ENCODE peak calls at places on chromosomes 1 and 21, in four cellular contexts. C is WTC11, Q is AG09319, H is fibroblast of lung. G is an unnamed sample.

GRCh38 chr1:151006331-151007052 is at the start of gene MINDY1:
- DNase-seq in C (peak), Q (peak), H (peak), G (no peak)

GRCh38 chr1:24409535-24409934 is 4.0 kb downstream of the STPG1 start:
- DNase-seq in C (no peak), Q (no peak), H (peak), G (no peak)

GRCh38 chr21:16983425-16983824 is 529.4 kb upstream of the CXADR start:
- DNase-seq in C (no peak), Q (no peak), H (no peak), G (no peak)

GRCh38 chr1:244280859-244281258 is 170.8 kb downstream of the ADSS2 start:
- DNase-seq in C (no peak), Q (peak), H (peak), G (no peak)

GRCh38 chr1:163970699-163971098 is 588.3 kb upstream of the PBX1 start:
- DNase-seq in C (no peak), Q (no peak), H (no peak), G (no peak)

GRCh38 chr1:226967665-226968064 is 27.6 kb downstream of the COQ8A start:
- DNase-seq in C (no peak), Q (no peak), H (peak), G (no peak)

GRCh38 chr1:153973478-153973877 is 4.0 kb downstream of the JTB start:
- DNase-seq in C (no peak), Q (no peak), H (no peak), G (no peak)

GRCh38 chr1:31413405-31414005 is 492 bp downstream of the SERINC2 start:
- DNase-seq in C (peak), Q (no peak), H (peak), G (peak)

GRCh38 chr1:206441336-206441967 is 28.8 kb upstream of the IKBKE start:
- DNase-seq in C (no peak), Q (no peak), H (no peak), G (no peak)
- TF ChIP-seq CTCF in C (no peak), Q (no peak), H (no peak), G (no peak)

GRCh38 chr1:183673605-183674150 is 20.6 kb upstream of the APOBEC4 start:
- DNase-seq in C (no peak), Q (no peak), H (no peak), G (no peak)

GRCh38 chr1:183675381-183675780 is 22.3 kb upstream of the APOBEC4 start:
- DNase-seq in C (no peak), Q (no peak), H (no peak), G (no peak)

GRCh38 chr1:183675883-183676282 is 22.8 kb upstream of the APOBEC4 start:
- DNase-seq in C (no peak), Q (no peak), H (no peak), G (no peak)

GRCh38 chr1:183674339-183674738 is 21.2 kb upstream of the APOBEC4 start:
- DNase-seq in C (no peak), Q (peak), H (no peak), G (no peak)

DNA sequence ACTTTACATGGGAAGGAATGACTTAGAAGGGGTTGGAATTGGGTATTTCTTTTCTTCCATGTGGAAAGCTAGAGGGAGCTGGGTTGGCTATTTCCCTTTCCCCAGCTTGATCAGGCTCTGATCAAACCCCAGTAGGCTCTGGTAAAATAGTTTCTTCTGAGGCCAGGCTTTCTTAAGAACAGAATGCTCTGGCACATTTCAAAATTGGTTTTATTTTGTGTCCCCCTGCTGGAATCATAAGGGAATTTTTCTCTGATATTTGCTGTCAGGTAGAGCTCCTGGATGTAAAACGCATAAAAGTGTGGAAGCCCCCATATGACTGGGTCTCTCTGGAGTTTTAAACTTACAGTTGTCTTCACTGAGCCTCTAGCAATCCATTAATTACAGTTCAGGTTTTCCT is 17.1 kb upstream of the APOBEC4 start:
- DNase-seq in C (no peak), Q (no peak), H (no peak), G (no peak)
- TF ChIP-seq CTCF in C (no peak), Q (no peak), H (peak), G (peak)

GRCh38 chr1:115507256-115507589 is 134.5 kb upstream of the VANGL1 start:
- DNase-seq in C (peak), Q (peak), H (peak), G (no peak)
- TF ChIP-seq CTCF in C (no peak), Q (peak), H (peak), G (peak)

GRCh38 chr1:247531937-247532336 is 4.3 kb downstream of the OR2C3 start:
- DNase-seq in C (peak), Q (no peak), H (no peak), G (no peak)
- TF ChIP-seq CTCF in C (no peak), Q (no peak), H (no peak), G (peak)

GRCh38 chr1:1895456-1896333 is 4.8 kb upstream of the GNB1 start:
- DNase-seq in C (no peak), Q (no peak), H (no peak), G (no peak)

GRCh38 chr1:1899967-1900327 is 9.1 kb upstream of the GNB1 start:
- DNase-seq in C (no peak), Q (no peak), H (no peak), G (no peak)

GRCh38 chr1:1899266-1899966 is 8.5 kb upstream of the GNB1 start:
- DNase-seq in C (no peak), Q (no peak), H (no peak), G (no peak)

GRCh38 chr1:1900883-1901640 is 10.2 kb upstream of the GNB1 start:
- DNase-seq in C (no peak), Q (no peak), H (no peak), G (no peak)

DNA sequence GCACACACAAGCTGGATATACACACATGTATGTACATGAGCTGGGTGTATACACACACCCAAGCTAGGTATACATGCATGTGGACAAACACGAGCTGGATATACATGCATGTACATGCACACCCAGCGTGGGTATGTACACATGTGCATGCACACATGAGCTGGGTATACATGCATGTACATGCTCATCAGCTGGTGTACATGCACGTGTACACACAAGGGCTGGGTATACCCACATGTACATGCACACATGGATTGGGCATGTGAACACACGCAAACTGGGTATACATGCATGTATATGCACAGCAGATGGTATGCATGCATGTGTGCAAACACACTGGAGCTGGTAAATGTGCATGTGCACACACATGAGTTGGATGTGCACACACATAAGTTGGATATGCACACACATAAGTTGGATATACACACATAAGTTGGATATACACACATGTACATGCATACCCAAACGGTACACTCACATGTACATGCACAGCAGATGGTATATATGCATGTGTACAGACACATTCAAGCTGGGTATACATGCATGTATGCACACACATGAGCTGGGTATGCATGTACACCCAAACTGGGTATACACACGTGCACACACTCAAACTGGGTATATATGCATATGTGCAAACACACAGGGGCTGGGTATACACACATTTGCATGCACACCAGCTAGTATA is 7.5 kb upstream of the GNB1 start:
- DNase-seq in C (no peak), Q (no peak), H (no peak), G (no peak)
- TF ChIP-seq CTCF in C (no peak), Q (no peak), H (no peak), G (no peak)

DNA sequence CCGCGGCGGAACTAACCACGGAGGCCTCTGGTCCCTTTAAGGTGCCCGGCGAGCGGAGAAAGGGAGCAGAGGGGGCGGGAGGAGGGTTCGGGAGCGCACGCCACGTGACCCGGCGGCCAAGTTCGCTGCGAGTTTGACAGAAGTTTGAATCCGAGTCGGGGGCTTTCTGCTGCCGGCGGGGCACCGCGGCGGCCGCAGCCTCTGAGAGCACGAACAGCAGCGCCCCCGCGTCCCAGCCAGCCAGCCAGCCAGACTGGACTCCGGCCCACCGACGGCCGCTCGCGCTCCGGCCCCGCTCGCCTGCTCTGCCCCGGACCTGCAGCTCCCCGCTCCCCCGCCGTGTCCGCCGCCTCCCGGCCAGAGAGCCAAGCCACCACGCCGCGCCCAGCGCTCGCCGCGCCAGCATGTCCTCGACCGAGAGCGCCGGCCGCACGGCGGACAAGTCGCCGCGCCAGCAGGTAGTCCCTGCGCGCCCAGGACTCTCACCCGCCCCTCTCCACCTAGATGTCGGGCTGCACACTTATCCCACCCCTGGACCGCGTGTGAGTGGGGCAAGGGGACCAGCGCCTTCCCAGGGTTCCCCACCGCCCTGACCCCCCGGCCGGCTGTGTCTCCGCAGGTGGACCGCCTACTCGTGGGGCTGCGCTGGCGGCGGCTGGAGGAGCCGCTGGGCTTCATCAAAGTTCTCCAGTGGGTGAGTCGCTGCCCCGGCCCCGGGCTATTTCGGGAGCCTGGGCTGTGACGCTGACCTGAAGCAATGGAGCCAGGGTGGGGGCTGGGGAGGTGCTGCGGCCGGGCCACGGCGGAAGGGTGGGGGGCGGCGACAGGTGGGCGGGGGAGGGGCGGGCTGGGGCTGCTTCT is at the start of gene SYPL2:
- DNase-seq in C (peak), Q (no peak), H (peak), G (no peak)
- TF ChIP-seq CTCF in C (no peak), Q (no peak), H (no peak), G (no peak)

GRCh38 chr21:33199516-33200217 is 30.1 kb upstream of the IFNAR2 start:
- DNase-seq in C (peak), Q (peak), H (peak), G (no peak)
- TF ChIP-seq CTCF in C (peak), Q (peak), H (peak), G (peak)

DNA sequence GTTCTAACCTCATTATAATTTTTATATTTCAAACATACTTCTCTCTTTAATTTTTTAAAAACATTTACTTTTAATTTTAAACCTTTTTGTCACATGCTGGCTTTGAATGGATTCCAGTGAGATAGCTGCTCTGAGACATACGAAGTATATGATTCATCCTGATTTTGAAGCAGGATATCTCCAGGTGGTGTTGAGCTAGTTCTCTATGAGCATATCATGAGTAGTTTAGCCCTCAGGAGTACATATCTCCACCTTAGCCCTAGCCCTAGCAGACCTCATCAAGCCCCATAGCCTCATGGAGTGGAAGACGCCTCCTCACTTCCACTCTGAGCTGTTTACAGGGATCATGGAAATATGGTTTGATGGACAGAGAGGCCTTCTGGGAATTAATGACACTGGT is 183.2 kb upstream of the C21orf91 start:
- DNase-seq in C (no peak), Q (no peak), H (no peak), G (no peak)
- TF ChIP-seq CTCF in C (no peak), Q (no peak), H (no peak), G (no peak)

G was measured in chondrocyte.